ENCODE peak calls at places on chromosomes 4 and X, in ten cellular contexts. I, A, F, O, V, D, H, N, P and R are unnamed samples.

GRCh38 chr4:130640583-130640982 is 1544.6 kb downstream of the C4orf33 start:
- DNase-seq in A (no peak), I (no peak), V (no peak), D (no peak), P (peak), O (no peak), N (no peak), F (no peak), H (no peak), R (no peak)

GRCh38 chr4:83599183-83599582 is 63.3 kb downstream of the GPAT3 start:
- DNase-seq in D (no peak), V (no peak), H (no peak), I (no peak), N (peak), P (no peak), O (peak), F (peak), A (peak), R (no peak)

GRCh38 chrX:84611843-84612636 is 109.8 kb upstream of the HDX start:
- DNase-seq in O (no peak), V (no peak), H (no peak), D (no peak), I (no peak), F (no peak), A (no peak), N (no peak), P (no peak), R (no peak)

GRCh38 chr4:6239968-6240367 is 29.7 kb upstream of the WFS1 start:
- DNase-seq in A (no peak), V (no peak), D (no peak), I (no peak), H (no peak), F (no peak), P (no peak), N (no peak), O (no peak), R (no peak)

GRCh38 chrX:106802388-106803275 is at the start of gene TBC1D8B:
- DNase-seq in V (peak), P (peak), A (peak), I (peak), N (peak), F (peak), H (peak), D (no peak), O (peak), R (peak)

GRCh38 chr4:16222957-16223527 is 3.2 kb downstream of the TAPT1 start:
- DNase-seq in F (no peak), P (peak), O (peak), V (no peak), N (peak), D (no peak), H (no peak), A (no peak), I (no peak), R (no peak)

GRCh38 chr4:150493846-150494245 is 88.1 kb upstream of the MAB21L2 start:
- DNase-seq in N (no peak), H (no peak), O (peak), D (no peak), A (no peak), F (peak), V (no peak), I (no peak), P (peak), R (no peak)

GRCh38 chrX:95764972-95765451 is 919.6 kb upstream of the DIAPH2 start:
- DNase-seq in O (peak), A (peak), I (peak), H (no peak), V (peak), D (no peak), N (peak), P (peak), F (peak), R (no peak)

GRCh38 chrX:155263854-155264628 is at the start of gene RAB39B:
- DNase-seq in F (peak), A (peak), V (peak), P (peak), I (no peak), N (peak), H (peak), D (peak), O (peak), R (peak)
- H3K4me3 ChIP-seq in F (peak), A (peak), V (peak), P (no peak), I (no peak), N (no peak), H (peak), D (peak), O (peak), R (peak)

GRCh38 chr4:57943672-57944071 is 833.5 kb upstream of the IGFBP7 start:
- DNase-seq in N (no peak), O (no peak), H (no peak), I (no peak), P (no peak), D (no peak), V (no peak), F (no peak), A (peak), R (no peak)
- H3K4me3 ChIP-seq in N (no peak), O (no peak), H (no peak), I (no peak), P (no peak), D (no peak), V (no peak), F (no peak), A (no peak), R (no peak)

GRCh38 chrX:30313322-30313721 is 4.1 kb upstream of the NR0B1 start:
- DNase-seq in A (no peak), O (no peak), P (no peak), F (no peak), H (no peak), D (no peak), N (no peak), V (no peak), I (no peak), R (no peak)

GRCh38 chrX:30309139-30309571 is at the start of gene NR0B1:
- DNase-seq in V (peak), P (peak), F (peak), H (no peak), I (no peak), D (no peak), A (no peak), N (peak), O (peak), R (peak)

GRCh38 chrX:30310429-30311206 is 1.4 kb upstream of the NR0B1 start:
- DNase-seq in F (no peak), O (no peak), V (no peak), P (no peak), I (peak), H (no peak), A (no peak), D (no peak), N (no peak), R (no peak)

GRCh38 chrX:30308263-30309138 is 689 bp downstream of the NR0B1 start:
- DNase-seq in I (no peak), V (peak), O (peak), D (no peak), H (no peak), A (peak), N (peak), P (peak), F (no peak), R (peak)

DNA sequence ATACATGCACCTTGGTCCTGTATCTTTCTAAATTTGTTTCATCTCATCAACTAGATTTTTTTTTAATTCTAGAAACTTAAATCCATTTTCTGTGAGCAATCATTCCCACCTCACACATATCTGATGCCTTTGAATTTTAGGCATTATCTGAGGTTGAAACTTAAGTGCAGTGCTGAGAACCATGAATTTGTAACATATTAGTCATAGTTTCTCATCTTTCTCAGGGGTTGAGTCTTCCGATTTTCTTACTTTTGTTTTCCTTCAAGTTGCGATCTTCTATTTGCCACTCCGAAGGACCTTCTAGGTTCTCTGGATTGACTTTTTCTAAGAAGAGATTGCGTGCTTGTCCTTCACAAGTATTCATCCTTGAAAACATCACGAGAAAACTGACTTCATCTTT is 3.7 kb upstream of the NR0B1 start:
- DNase-seq in I (no peak), N (no peak), F (peak), D (no peak), O (no peak), V (no peak), P (peak), H (no peak), A (no peak), R (no peak)
- H3K4me3 ChIP-seq in I (no peak), N (no peak), F (no peak), D (no peak), O (no peak), V (no peak), P (no peak), H (no peak), A (no peak), R (no peak)

GRCh38 chr4:84964995-84965557 is 1.4 kb downstream of the WDFY3 start:
- DNase-seq in N (no peak), V (no peak), D (no peak), I (no peak), A (no peak), P (peak), H (no peak), F (no peak), O (no peak), R (no peak)
- H3K4me3 ChIP-seq in N (peak), V (peak), D (peak), I (peak), A (peak), P (peak), H (peak), F (peak), O (peak), R (peak)

GRCh38 chrX:119996069-119996468 is 52.5 kb upstream of the NKAP start:
- DNase-seq in P (no peak), O (no peak), V (no peak), I (no peak), N (no peak), H (no peak), D (no peak), A (no peak), F (no peak), R (no peak)

GRCh38 chrX:119986203-119986602 is 42.7 kb upstream of the NKAP start:
- DNase-seq in I (no peak), D (no peak), P (no peak), V (no peak), N (no peak), A (no peak), H (no peak), F (no peak), O (no peak), R (no peak)

GRCh38 chrX:119989905-119990408 is 46.4 kb upstream of the NKAP start:
- DNase-seq in H (no peak), N (no peak), A (no peak), O (no peak), F (no peak), D (no peak), V (no peak), I (no peak), P (no peak), R (no peak)

GRCh38 chrX:119990409-119990994 is 47.0 kb upstream of the NKAP start:
- DNase-seq in F (no peak), V (no peak), I (no peak), N (no peak), O (no peak), H (no peak), P (no peak), A (no peak), D (no peak), R (no peak)

DNA sequence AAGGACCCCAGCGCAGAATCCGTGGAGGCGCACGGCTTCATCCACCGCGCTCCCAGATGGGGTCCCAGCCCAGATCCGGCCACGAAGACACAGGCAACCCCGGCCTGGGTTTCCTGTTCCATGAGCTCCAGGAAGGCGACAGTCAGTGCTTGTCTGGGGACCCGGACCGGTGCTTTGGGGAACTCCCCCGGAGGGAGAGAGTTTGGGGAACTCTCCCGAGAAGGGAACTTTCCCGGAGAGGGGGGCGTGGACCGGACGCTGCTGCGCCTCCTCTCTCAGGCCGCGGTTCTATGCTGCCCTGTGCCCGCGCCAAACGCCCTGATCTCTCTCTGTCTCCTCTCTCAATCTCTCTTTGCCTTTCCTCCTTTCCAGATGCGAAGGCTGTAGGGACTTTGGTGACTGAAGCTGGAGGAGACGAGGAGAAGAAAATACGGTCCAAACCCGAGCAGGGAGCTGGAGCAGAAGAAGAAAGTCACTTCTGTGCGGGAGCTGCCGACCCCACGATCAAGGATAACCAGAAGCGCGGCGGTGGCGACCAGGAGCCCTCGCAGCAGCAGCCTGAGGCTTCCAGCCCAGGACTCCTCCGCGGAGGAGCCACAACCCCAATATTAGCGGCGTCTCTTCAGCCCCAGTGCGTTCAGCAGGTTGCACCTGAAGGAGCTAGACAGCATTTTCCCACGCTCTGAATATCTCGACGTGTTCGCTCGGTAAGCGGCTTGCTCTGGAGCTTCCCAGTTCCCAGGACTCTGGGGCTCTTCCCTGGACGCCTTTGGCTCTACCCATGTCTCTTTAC is 47.6 kb upstream of the NKAP start:
- DNase-seq in A (no peak), H (no peak), O (no peak), N (no peak), V (no peak), I (no peak), F (no peak), P (no peak), D (no peak), R (no peak)
- H3K4me3 ChIP-seq in A (no peak), H (peak), O (no peak), N (no peak), V (peak), I (peak), F (no peak), P (peak), D (peak), R (peak)

GRCh38 chrX:74467656-74468055 is 46.4 kb downstream of the SLC16A2 start:
- DNase-seq in H (no peak), O (no peak), F (peak), A (no peak), V (no peak), N (no peak), I (no peak), D (no peak), P (no peak), R (no peak)
- H3K4me3 ChIP-seq in H (no peak), O (no peak), F (no peak), A (no peak), V (no peak), N (no peak), I (no peak), D (no peak), P (no peak), R (no peak)

GRCh38 chr4:10112658-10113284 is 3.8 kb downstream of the WDR1 start:
- DNase-seq in I (no peak), A (no peak), F (no peak), D (no peak), V (no peak), H (no peak), N (no peak), P (no peak), O (no peak), R (no peak)
- H3K4me3 ChIP-seq in I (no peak), A (no peak), F (no peak), D (no peak), V (no peak), H (no peak), N (no peak), P (no peak), O (no peak), R (no peak)

GRCh38 chrX:23745786-23746185 is 2.7 kb upstream of the ACOT9 start:
- DNase-seq in O (no peak), P (no peak), N (no peak), H (no peak), D (no peak), I (no peak), A (no peak), V (no peak), F (no peak), R (no peak)

GRCh38 chrX:23737413-23737812 is 5.7 kb downstream of the ACOT9 start:
- DNase-seq in I (no peak), N (peak), V (no peak), D (no peak), O (peak), P (peak), F (peak), A (no peak), H (no peak), R (no peak)

GRCh38 chrX:23742693-23743622 is at the start of gene ACOT9:
- DNase-seq in I (peak), V (peak), N (peak), D (peak), F (peak), O (peak), P (peak), A (peak), H (peak), R (peak)

DNA sequence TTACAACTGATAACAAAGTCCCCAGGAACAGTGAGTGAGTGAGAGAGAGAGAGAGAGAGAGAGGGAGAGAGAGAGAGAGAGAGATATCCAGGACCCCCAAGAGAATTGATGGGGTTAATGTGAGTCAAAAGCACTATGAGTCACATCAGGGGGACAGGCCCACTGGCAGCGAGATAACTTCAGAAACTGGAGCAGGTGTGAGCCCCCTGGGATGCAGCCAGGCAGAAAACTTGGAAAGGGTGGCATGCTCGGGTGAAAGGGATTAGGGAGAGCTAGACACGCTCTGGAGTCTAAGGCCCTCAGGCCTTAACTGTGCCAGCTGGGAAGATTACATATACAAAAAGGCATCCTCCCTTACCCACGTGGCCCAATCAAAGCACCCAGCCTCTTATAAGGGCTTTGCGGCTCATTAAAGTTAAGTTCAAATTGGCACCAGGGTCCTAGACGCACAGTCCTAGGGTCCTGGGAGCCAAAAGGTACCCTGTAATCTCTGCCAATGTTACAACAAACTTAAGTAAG is 843 bp downstream of the ACOT9 start:
- DNase-seq in H (peak), N (peak), O (peak), F (peak), A (peak), D (no peak), I (peak), V (no peak), P (peak), R (peak)
- H3K4me3 ChIP-seq in H (peak), N (peak), O (peak), F (peak), A (peak), D (peak), I (peak), V (peak), P (peak), R (peak)

DNA sequence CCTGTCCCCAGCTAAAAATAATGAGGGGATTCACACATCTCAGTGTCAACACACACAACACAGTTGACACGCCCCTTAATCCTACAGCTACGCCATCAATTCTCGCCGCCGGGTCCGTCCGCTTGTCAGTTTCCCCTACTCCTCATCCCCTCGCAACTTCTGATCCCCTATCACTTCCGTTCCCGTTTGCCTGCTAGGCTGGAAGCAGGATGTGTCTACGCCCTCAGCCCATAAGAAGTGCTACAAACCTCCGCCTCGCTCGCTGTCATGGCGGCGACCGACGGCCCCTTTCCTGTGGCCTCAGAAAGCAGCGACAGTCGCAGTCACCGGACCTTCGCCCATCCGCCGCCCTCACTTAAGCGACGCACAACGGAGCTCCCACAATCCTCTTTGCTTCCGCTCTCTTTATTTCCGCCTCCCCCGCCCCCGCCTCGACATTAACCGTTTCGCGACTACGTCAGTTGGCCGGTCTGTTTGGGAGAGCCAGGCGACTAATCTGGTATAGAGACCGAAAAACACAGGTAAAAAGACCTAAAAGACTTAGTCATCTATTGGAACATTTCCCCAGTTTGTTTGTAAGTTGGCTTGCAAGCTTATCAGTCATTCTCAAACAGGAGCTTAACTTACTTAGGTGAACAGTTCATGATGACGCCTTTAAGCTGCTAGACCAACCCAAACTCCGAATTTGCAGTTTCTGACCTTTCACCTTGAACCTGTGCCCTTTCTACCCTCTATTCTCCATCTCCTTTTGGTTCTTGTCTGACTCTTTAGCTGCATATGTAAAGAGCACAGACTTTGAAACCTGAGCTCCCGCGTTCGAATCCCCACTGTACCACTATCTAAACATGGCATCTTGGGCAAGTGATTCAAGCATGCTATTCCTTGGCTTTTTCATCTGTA is at the start of gene SLC25A53:
- DNase-seq in P (peak), F (peak), I (no peak), V (peak), O (peak), D (peak), A (peak), N (peak), H (peak), R (peak)
- H3K4me3 ChIP-seq in P (peak), F (peak), I (peak), V (peak), O (peak), D (peak), A (peak), N (peak), H (peak), R (peak)